ENCODE peak calls at places on chromosomes 11 and 22, in seven cellular contexts. Y is naive thymus-derived CD4-positive, alpha-beta T cell; S is GM12865; T is colonic mucosa; L is fibroblast of mammary gland; O is mucosa of descending colon; V is CD4-positive, CD25-positive, alpha-beta regulatory T cell. B is an unnamed sample.

GRCh38 chr11:20113147-20113435 is 47.2 kb downstream of the DBX1 start:
- DNase-seq in T (no peak), V (no peak), Y (no peak), L (no peak), O (no peak), S (no peak), B (no peak)

GRCh38 chr11:63999349-64000025 is 13.2 kb downstream of the OTUB1 start:
- DNase-seq in Y (peak; percentile 46), V (peak; percentile 49), L (peak; percentile 70), T (peak; percentile 79), O (peak; percentile 52), S (peak; percentile 51), B (no peak)

GRCh38 chr11:28657378-28658030 is 549.3 kb downstream of the METTL15 start:
- DNase-seq in L (no peak), T (no peak), S (no peak), O (no peak), Y (no peak), V (no peak), B (no peak)

GRCh38 chr11:5288108-5288911 is 13.4 kb downstream of the OR51B4 start:
- DNase-seq in L (peak; percentile 12), Y (no peak), T (no peak), O (no peak), S (no peak), V (no peak), B (no peak)

GRCh38 chr11:104772806-104773241 is 125.4 kb downstream of the CASP12 start:
- DNase-seq in S (no peak), T (no peak), O (no peak), V (no peak), Y (no peak), L (peak; percentile 96), B (peak; percentile 93)

GRCh38 chr11:19963697-19964340 is 196.5 kb downstream of the DBX1 start:
- DNase-seq in O (no peak), L (no peak), T (no peak), S (peak; percentile 43), Y (no peak), V (no peak), B (no peak)

GRCh38 chr11:45390407-45390806 is 104.3 kb upstream of the SYT13 start:
- DNase-seq in S (no peak), Y (no peak), T (no peak), L (peak; percentile 53), V (no peak), O (no peak), B (no peak)

GRCh38 chr11:76371170-76371569 is 9.8 kb downstream of the THAP12 start:
- DNase-seq in L (peak; percentile 86), T (no peak), S (peak; percentile 39), V (no peak), O (no peak), Y (no peak), B (peak; percentile 39)

GRCh38 chr11:7977251-7977917 is 9.8 kb upstream of the EIF3F start:
- DNase-seq in Y (no peak), L (peak; percentile 92), V (no peak), T (no peak), O (no peak), S (no peak), B (peak; percentile 78)

GRCh38 chr11:133819916-133820315 is 25.4 kb downstream of the SPATA19 start:
- DNase-seq in L (no peak), Y (no peak), V (no peak), S (no peak), T (no peak), O (no peak), B (no peak)

GRCh38 chr22:37126882-37127281 is 17.4 kb upstream of the TMPRSS6 start:
- DNase-seq in Y (no peak), L (no peak), T (no peak), S (no peak), O (peak; percentile 16), V (no peak), B (no peak)

GRCh38 chr11:120835601-120836228 is 188.2 kb upstream of the TBCEL start:
- DNase-seq in V (no peak), O (no peak), L (peak; percentile 4), S (peak; percentile 81), Y (no peak), T (no peak), B (no peak)

GRCh38 chr11:128407962-128408361 is 179.4 kb downstream of the ETS1 start:
- DNase-seq in O (no peak), L (peak; percentile 62), V (no peak), Y (no peak), T (no peak), S (no peak), B (peak; percentile 73)

GRCh38 chr22:29152381-29153138 is 53.1 kb upstream of the EMID1 start:
- DNase-seq in S (no peak), Y (no peak), L (no peak), O (peak; percentile 34), V (no peak), T (peak; percentile 51), B (no peak)

GRCh38 chr22:49699476-49699875 is 128.2 kb downstream of the BRD1 start:
- DNase-seq in O (no peak), L (no peak), V (no peak), T (no peak), S (no peak), Y (no peak), B (no peak)

GRCh38 chr22:36741204-36741793 is 34.6 kb downstream of the IFT27 start:
- DNase-seq in V (no peak), O (no peak), T (no peak), Y (no peak), L (peak; percentile 28), S (peak; percentile 38), B (no peak)

GRCh38 chr11:125062931-125063428 is at the start of gene SLC37A2:
- DNase-seq in O (peak; percentile 57), T (peak; percentile 40), V (no peak), Y (peak; percentile 44), S (peak; percentile 87), L (peak; percentile 49), B (no peak)

GRCh38 chr22:23575601-23576000 is 4.5 kb downstream of the IGLL1 start:
- DNase-seq in O (no peak), V (no peak), Y (no peak), L (no peak), T (no peak), S (no peak), B (no peak)

GRCh38 chr11:71477637-71478011 is 24.6 kb downstream of the NADSYN1 start:
- DNase-seq in V (no peak), T (no peak), L (no peak), S (no peak), Y (no peak), O (no peak), B (no peak)

GRCh38 chr22:40609216-40609615 is 27.3 kb downstream of the MRTFA start:
- DNase-seq in O (no peak), T (no peak), L (no peak), S (no peak), Y (no peak), V (no peak), B (no peak)

GRCh38 chr11:17786824-17787525 is 52.4 kb downstream of the KCNC1 start:
- DNase-seq in O (no peak), L (peak; percentile 93), Y (no peak), V (no peak), S (no peak), T (no peak), B (peak; percentile 75)

GRCh38 chr11:101128571-101129202 is 926 bp downstream of the PGR start:
- DNase-seq in S (no peak), O (peak; percentile 4), L (no peak), Y (no peak), V (no peak), T (no peak), B (no peak)

DNA sequence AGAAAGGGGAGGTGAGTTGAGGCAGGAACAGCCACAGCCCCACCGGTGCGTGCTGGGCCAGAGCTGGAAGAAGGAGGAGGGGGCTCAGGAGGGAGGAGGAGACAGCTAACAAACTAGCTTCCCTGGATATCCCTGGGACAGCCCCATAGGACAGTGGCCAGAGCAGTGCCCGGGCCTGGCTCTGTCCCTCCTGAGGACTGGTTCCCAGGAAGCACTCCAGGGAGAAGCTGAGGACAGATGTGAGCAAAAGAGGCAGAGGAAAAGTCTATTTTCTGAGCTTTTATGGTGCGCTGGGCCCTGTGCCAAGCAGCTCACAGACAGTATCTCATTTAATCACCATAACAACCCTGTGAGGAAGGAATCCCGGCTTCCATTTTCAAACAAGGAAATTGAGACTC is 8.3 kb downstream of the DCHS1 start:
- DNase-seq in O (peak; percentile 38), Y (no peak), S (no peak), L (peak; percentile 37), V (no peak), T (peak; percentile 34), B (no peak)
- H3K4me3 ChIP-seq in O (no peak overlapping the region), Y (peak overlapping the region; percentile 35), S (no peak overlapping the region), L (no peak overlapping the region), V (peak overlapping the region; percentile 39), T (no peak overlapping the region), B (no peak overlapping the region)

GRCh38 chr11:832529-833113 is at the start of gene CD151:
- DNase-seq in S (peak; percentile 68), Y (no peak), O (peak; percentile 70), L (no peak), V (peak; percentile 39), T (no peak), B (no peak)
- H3K4me3 ChIP-seq in S (peak within 1 kb of the TSS; percentile 61), Y (peak within 1 kb of the TSS; percentile 27), O (peak within 1 kb of the TSS; percentile 46), L (peak within 1 kb of the TSS; percentile 51), V (no peak within 1 kb of the TSS), T (peak within 1 kb of the TSS; percentile 77), B (peak within 1 kb of the TSS; percentile 78)

GRCh38 chr11:65640483-65641207 is 2.7 kb downstream of the SIPA1 start:
- DNase-seq in Y (no peak), T (peak; percentile 52), L (no peak), S (peak; percentile 59), V (peak; percentile 20), O (peak; percentile 57), B (no peak)
- H3K4me3 ChIP-seq in Y (peak overlapping the region; percentile 90), T (peak overlapping the region; percentile 26), L (no peak overlapping the region), S (peak overlapping the region; percentile 91), V (peak overlapping the region; percentile 73), O (no peak overlapping the region), B (no peak overlapping the region)

GRCh38 chr11:112212290-112212689 is 13.9 kb upstream of the PTS start:
- DNase-seq in Y (no peak), T (no peak), S (no peak), V (no peak), O (no peak), L (no peak), B (no peak)
- H3K4me3 ChIP-seq in Y (no peak overlapping the region), T (no peak overlapping the region), S (no peak overlapping the region), V (no peak overlapping the region), O (no peak overlapping the region), L (no peak overlapping the region), B (no peak overlapping the region)

GRCh38 chr11:12693485-12694181 is 19.4 kb downstream of the TEAD1 start:
- DNase-seq in L (peak; percentile 99), O (peak; percentile 62), V (no peak), S (peak; percentile 48), Y (no peak), T (peak; percentile 57), B (peak; percentile 96)
- H3K4me3 ChIP-seq in L (peak overlapping the region; percentile 28), O (no peak overlapping the region), V (no peak overlapping the region), S (peak overlapping the region; percentile 29), Y (no peak overlapping the region), T (peak overlapping the region; percentile 4), B (peak overlapping the region; percentile 28)